ENCODE peak calls at places on chromosomes 13 and 19, in four cellular contexts. One of them, this sample, is unnamed.

GRCh38 chr13:113864303-113864890 is 521 bp upstream of the GAS6 start:
- DNase-seq in AG04449: no peak
- DNase-seq in GM06990: no peak
- DNase-seq in fibroblast of the aortic adventitia: peak; percentile 31
- DNase-seq in this sample: no peak

GRCh38 chr13:21974741-21975140 is 303.9 kb downstream of the FGF9 start:
- DNase-seq in GM06990: no peak
- DNase-seq in fibroblast of the aortic adventitia: no peak
- DNase-seq in AG04449: no peak
- DNase-seq in this sample: no peak

GRCh38 chr13:50693755-50694154 is 149.7 kb downstream of the DLEU7 start:
- DNase-seq in AG04449: peak; percentile 33
- DNase-seq in GM06990: no peak
- DNase-seq in fibroblast of the aortic adventitia: peak; percentile 55
- DNase-seq in this sample: no peak

GRCh38 chr13:32938907-32939306 is 77.3 kb upstream of the KL start:
- DNase-seq in AG04449: no peak
- DNase-seq in fibroblast of the aortic adventitia: peak; percentile 20
- DNase-seq in GM06990: no peak
- DNase-seq in this sample: no peak

GRCh38 chr13:60654405-60654804 is 257.4 kb downstream of the TDRD3 start:
- DNase-seq in AG04449: no peak
- DNase-seq in fibroblast of the aortic adventitia: peak; percentile 45
- DNase-seq in GM06990: no peak
- DNase-seq in this sample: no peak

GRCh38 chr13:94366677-94367076 is 112.8 kb downstream of the DCT start:
- DNase-seq in fibroblast of the aortic adventitia: no peak
- DNase-seq in GM06990: no peak
- DNase-seq in AG04449: no peak
- DNase-seq in this sample: no peak

GRCh38 chr19:46678110-46678732 is 17.2 kb upstream of the DACT3 start:
- DNase-seq in AG04449: no peak
- DNase-seq in GM06990: peak; percentile 66
- DNase-seq in fibroblast of the aortic adventitia: no peak
- DNase-seq in this sample: no peak

GRCh38 chr19:19997656-19998268 is 41.5 kb downstream of the ZNF682 start:
- DNase-seq in AG04449: no peak
- DNase-seq in GM06990: no peak
- DNase-seq in fibroblast of the aortic adventitia: no peak
- DNase-seq in this sample: no peak

GRCh38 chr19:46596008-46596407 is 5.1 kb upstream of the CALM3 start:
- DNase-seq in fibroblast of the aortic adventitia: no peak
- DNase-seq in GM06990: no peak
- DNase-seq in AG04449: no peak
- DNase-seq in this sample: no peak

GRCh38 chr19:51799311-51799997 is 4.5 kb downstream of the FPR3 start:
- DNase-seq in GM06990: no peak
- DNase-seq in fibroblast of the aortic adventitia: peak; percentile 98
- DNase-seq in AG04449: peak; percentile 87
- DNase-seq in this sample: peak; percentile 84

GRCh38 chr19:9945319-9945966 is 9.1 kb upstream of the OLFM2 start:
- DNase-seq in fibroblast of the aortic adventitia: peak; percentile 99
- DNase-seq in GM06990: no peak
- DNase-seq in AG04449: peak; percentile 98
- DNase-seq in this sample: peak; percentile 62

GRCh38 chr19:19443902-19444693 is 38.6 kb downstream of the GATAD2A start:
- DNase-seq in AG04449: no peak
- DNase-seq in fibroblast of the aortic adventitia: no peak
- DNase-seq in GM06990: peak; percentile 44
- DNase-seq in this sample: no peak

GRCh38 chr19:8501547-8501946 is 893 bp downstream of the PRAM1 start:
- DNase-seq in GM06990: no peak
- DNase-seq in fibroblast of the aortic adventitia: no peak
- DNase-seq in AG04449: no peak
- DNase-seq in this sample: no peak

GRCh38 chr13:108597943-108598342 is 31.5 kb upstream of the MYO16 start:
- DNase-seq in fibroblast of the aortic adventitia: no peak
- DNase-seq in AG04449: no peak
- DNase-seq in GM06990: no peak
- DNase-seq in this sample: no peak

GRCh38 chr19:54470991-54471782 is 1.9 kb downstream of the CDC42EP5 start:
- DNase-seq in GM06990: no peak
- DNase-seq in AG04449: no peak
- DNase-seq in fibroblast of the aortic adventitia: no peak
- DNase-seq in this sample: no peak

GRCh38 chr13:31121327-31122140 is 40.2 kb downstream of the HSPH1 start:
- DNase-seq in AG04449: no peak
- DNase-seq in GM06990: no peak
- DNase-seq in fibroblast of the aortic adventitia: peak; percentile 46
- DNase-seq in this sample: no peak

GRCh38 chr19:53102701-53103140 is 501 bp downstream of the ZNF160 start:
- DNase-seq in fibroblast of the aortic adventitia: peak; percentile 27
- DNase-seq in AG04449: no peak
- DNase-seq in GM06990: peak; percentile 57
- DNase-seq in this sample: peak; percentile 7

GRCh38 chr13:40401911-40402776 is 264.3 kb downstream of the FOXO1 start:
- DNase-seq in GM06990: peak; percentile 59
- DNase-seq in fibroblast of the aortic adventitia: peak; percentile 96
- DNase-seq in AG04449: peak; percentile 72
- DNase-seq in this sample: peak; percentile 80

GRCh38 chr19:53808710-53809125 is 15.4 kb downstream of the NLRP12 start:
- DNase-seq in fibroblast of the aortic adventitia: peak; percentile 75
- DNase-seq in AG04449: no peak
- DNase-seq in GM06990: no peak
- DNase-seq in this sample: no peak

GRCh38 chr19:16385821-16386220 is 61.2 kb downstream of the KLF2 start:
- DNase-seq in AG04449: no peak
- DNase-seq in fibroblast of the aortic adventitia: no peak
- DNase-seq in GM06990: no peak
- DNase-seq in this sample: no peak

GRCh38 chr19:37877147-37877546 is 29.2 kb downstream of the WDR87 start:
- DNase-seq in fibroblast of the aortic adventitia: no peak
- DNase-seq in GM06990: no peak
- DNase-seq in AG04449: no peak
- DNase-seq in this sample: no peak

GRCh38 chr19:37869766-37870340 is 36.5 kb downstream of the WDR87 start:
- DNase-seq in fibroblast of the aortic adventitia: no peak
- DNase-seq in GM06990: no peak
- DNase-seq in AG04449: no peak
- DNase-seq in this sample: no peak

GRCh38 chr19:37876047-37876446 is 30.3 kb downstream of the WDR87 start:
- DNase-seq in fibroblast of the aortic adventitia: no peak
- DNase-seq in AG04449: no peak
- DNase-seq in GM06990: no peak
- DNase-seq in this sample: no peak

GRCh38 chr19:37872383-37872782 is 34.0 kb downstream of the WDR87 start:
- DNase-seq in GM06990: no peak
- DNase-seq in fibroblast of the aortic adventitia: no peak
- DNase-seq in AG04449: no peak
- DNase-seq in this sample: no peak

DNA sequence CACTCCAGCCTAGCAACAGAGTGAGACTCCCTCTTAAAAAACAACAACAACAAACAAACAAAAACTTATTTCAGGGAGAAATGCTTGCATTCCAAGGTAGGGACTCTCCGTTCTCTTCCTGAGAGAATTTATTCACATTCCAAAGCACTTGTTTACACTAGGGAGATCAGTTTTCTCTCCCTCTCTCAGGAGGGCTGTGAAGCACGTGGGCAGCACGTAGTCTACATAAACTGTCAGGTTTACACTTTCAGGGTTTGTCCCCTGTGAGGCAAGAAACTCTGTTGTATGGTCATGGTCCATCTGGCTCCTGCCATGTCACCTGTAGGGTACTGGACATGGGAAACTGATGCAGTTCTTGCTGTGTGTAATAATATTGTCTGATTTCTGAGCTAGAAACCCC is 31.6 kb downstream of the WDR87 start:
- DNase-seq in AG04449: no peak
- DNase-seq in GM06990: no peak
- DNase-seq in fibroblast of the aortic adventitia: no peak
- DNase-seq in this sample: no peak
- H3K4me3 ChIP-seq in AG04449: no peak overlapping the region
- H3K4me3 ChIP-seq in GM06990: no peak overlapping the region
- H3K4me3 ChIP-seq in fibroblast of the aortic adventitia: no peak overlapping the region
- H3K4me3 ChIP-seq in this sample: no peak overlapping the region

DNA sequence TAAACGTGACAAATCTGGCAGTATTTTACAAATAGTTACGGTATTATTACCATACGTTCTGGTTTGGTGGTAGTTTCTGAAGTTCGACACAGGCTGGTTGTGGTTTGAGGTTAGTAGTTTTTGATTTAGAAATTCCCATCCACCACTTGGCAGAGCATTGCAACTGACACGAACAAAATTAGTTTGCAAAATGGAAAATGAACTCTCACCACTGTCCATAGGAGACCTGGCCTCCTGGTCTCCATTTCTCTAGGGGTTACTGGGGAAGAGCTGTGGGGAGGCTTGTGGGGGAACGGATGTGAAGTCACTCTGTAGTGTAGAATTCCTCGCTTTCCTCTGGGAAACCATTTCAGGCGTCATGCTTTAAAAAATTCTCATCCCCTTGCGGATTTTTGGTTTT is 321.5 kb upstream of the MAB21L1 start:
- DNase-seq in GM06990: no peak
- DNase-seq in fibroblast of the aortic adventitia: no peak
- DNase-seq in AG04449: no peak
- DNase-seq in this sample: no peak
- TF ChIP-seq CTCF in GM06990: no peak
- TF ChIP-seq CTCF in fibroblast of the aortic adventitia: no peak
- TF ChIP-seq CTCF in AG04449: no peak
- TF ChIP-seq CTCF in this sample: no peak

GRCh38 chr19:6588508-6589345 is 2.2 kb downstream of the CD70 start:
- DNase-seq in fibroblast of the aortic adventitia: no peak
- DNase-seq in AG04449: no peak
- DNase-seq in GM06990: no peak
- DNase-seq in this sample: no peak
- H3K4me3 ChIP-seq in fibroblast of the aortic adventitia: no peak overlapping the region
- H3K4me3 ChIP-seq in AG04449: no peak overlapping the region
- H3K4me3 ChIP-seq in GM06990: peak overlapping the region; percentile 88
- H3K4me3 ChIP-seq in this sample: no peak overlapping the region

DNA sequence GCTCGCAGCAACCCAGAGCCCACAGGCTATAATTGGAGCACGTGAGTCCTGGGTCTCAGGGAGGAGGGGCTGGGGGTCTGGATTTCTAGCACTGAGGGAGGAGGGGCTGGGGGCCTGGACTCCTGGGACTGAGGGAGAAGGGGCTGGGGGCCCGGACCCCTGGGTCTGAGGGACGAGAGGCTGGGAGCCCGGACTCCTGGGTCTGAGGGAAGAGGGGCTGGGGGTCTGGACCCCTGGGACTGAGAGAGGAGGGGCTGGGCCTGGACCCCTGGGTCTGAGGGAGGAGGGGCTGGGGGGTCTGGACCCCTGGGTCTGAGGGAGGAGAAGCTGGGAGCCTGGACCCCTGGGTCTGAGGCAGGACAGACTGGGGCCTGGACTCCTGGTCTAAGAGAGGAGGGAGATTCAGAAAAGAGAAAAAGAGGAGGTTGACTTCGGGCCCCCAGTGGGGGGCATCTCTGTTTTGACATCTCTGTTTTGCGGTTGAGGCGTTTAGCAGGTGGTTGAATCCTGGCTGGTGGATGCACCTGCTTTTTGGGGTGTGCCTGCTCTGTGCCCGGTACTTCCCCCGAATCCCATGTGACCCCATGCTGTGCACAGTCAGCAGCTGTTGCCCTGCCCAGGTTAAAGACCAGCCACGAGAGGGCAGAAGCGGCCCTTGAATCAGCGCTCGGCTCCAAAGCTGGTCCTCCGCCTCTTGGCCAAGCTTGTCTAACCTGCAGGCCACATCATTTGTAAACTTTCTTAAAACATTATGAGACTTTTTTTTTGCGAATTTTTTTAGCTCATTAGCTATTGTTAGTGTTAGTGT is 10.5 kb downstream of the PVR start:
- DNase-seq in fibroblast of the aortic adventitia: peak; percentile 57
- DNase-seq in AG04449: no peak
- DNase-seq in GM06990: peak; percentile 65
- DNase-seq in this sample: no peak
- TF ChIP-seq CTCF in fibroblast of the aortic adventitia: peak; percentile 61
- TF ChIP-seq CTCF in AG04449: peak; percentile 62
- TF ChIP-seq CTCF in GM06990: peak; percentile 92
- TF ChIP-seq CTCF in this sample: peak; percentile 65

GRCh38 chr19:45547965-45548609 is 36.5 kb downstream of the OPA3 start:
- DNase-seq in AG04449: no peak
- DNase-seq in GM06990: no peak
- DNase-seq in fibroblast of the aortic adventitia: peak; percentile 60
- DNase-seq in this sample: no peak

GRCh38 chr19:45539460-45539859 is 32.2 kb downstream of the VASP start:
- DNase-seq in AG04449: no peak
- DNase-seq in fibroblast of the aortic adventitia: peak; percentile 28
- DNase-seq in GM06990: no peak
- DNase-seq in this sample: no peak

GRCh38 chr19:45547211-45547770 is 37.3 kb downstream of the OPA3 start:
- DNase-seq in fibroblast of the aortic adventitia: no peak
- DNase-seq in GM06990: no peak
- DNase-seq in AG04449: no peak
- DNase-seq in this sample: no peak

GRCh38 chr19:45542234-45542668 is 35.0 kb downstream of the VASP start:
- DNase-seq in AG04449: no peak
- DNase-seq in fibroblast of the aortic adventitia: no peak
- DNase-seq in GM06990: no peak
- DNase-seq in this sample: no peak
- H3K4me3 ChIP-seq in AG04449: no peak overlapping the region
- H3K4me3 ChIP-seq in fibroblast of the aortic adventitia: no peak overlapping the region
- H3K4me3 ChIP-seq in GM06990: no peak overlapping the region
- H3K4me3 ChIP-seq in this sample: no peak overlapping the region

This sample was measured in retinal pigment epithelial cell.